ENCODE peak calls at places on chromosome 5, in nine cellular contexts. T is ovary, W is vagina, I is tibial nerve, A is Peyer's patch, Q is H1, M is prostate gland, F is adrenal gland, K is A549. B is an unnamed sample.

GRCh38 chr5:174518512-174518911 is 205.9 kb upstream of the MSX2 start:
- DNase-seq in T (no peak), W (no peak), I (no peak), A (no peak), Q (no peak), M (no peak), F (no peak), K (no peak), B (no peak)

GRCh38 chr5:163649522-163649921 is 144.1 kb downstream of the MAT2B start:
- DNase-seq in T (no peak), W (no peak), I (no peak), A (no peak), Q (no peak), M (no peak), F (no peak), K (peak), B (no peak)

GRCh38 chr5:158264264-158264663 is 405.3 kb upstream of the CLINT1 start:
- DNase-seq in T (no peak), W (no peak), I (no peak), A (no peak), Q (no peak), M (no peak), F (no peak), K (no peak), B (no peak)

GRCh38 chr5:77642915-77643653 is 4.6 kb upstream of the OTP start:
- DNase-seq in T (no peak), W (no peak), I (no peak), A (no peak), Q (no peak), M (no peak), F (no peak), K (no peak), B (no peak)

GRCh38 chr5:91928751-91929521 is 545.8 kb upstream of the ARRDC3 start:
- DNase-seq in T (no peak), W (no peak), I (no peak), A (no peak), Q (no peak), M (no peak), F (no peak), K (peak), B (no peak)

GRCh38 chr5:6087576-6087975 is 290.8 kb downstream of the MED10 start:
- DNase-seq in T (no peak), W (no peak), I (no peak), A (no peak), Q (no peak), M (no peak), F (no peak), K (no peak), B (no peak)

GRCh38 chr5:50727149-50727496 is 60.7 kb downstream of the PARP8 start:
- DNase-seq in T (no peak), W (no peak), I (no peak), A (no peak), Q (no peak), M (peak), F (peak), K (no peak), B (no peak)

GRCh38 chr5:64958757-64959391 is 190.1 kb downstream of the CWC27 start:
- DNase-seq in T (no peak), W (no peak), I (no peak), A (no peak), Q (no peak), M (no peak), F (no peak), K (peak), B (no peak)

GRCh38 chr5:109755761-109756160 is 66.0 kb downstream of the MAN2A1 start:
- DNase-seq in T (no peak), W (no peak), I (no peak), A (no peak), Q (no peak), M (no peak), F (no peak), K (no peak), B (no peak)

GRCh38 chr5:135100431-135100830 is 66.4 kb upstream of the PITX1 start:
- DNase-seq in T (no peak), W (no peak), I (no peak), A (no peak), Q (no peak), M (no peak), F (no peak), K (no peak), B (no peak)

GRCh38 chr5:154273028-154273617 is 82.6 kb downstream of the GALNT10 start:
- DNase-seq in T (peak), W (no peak), I (no peak), A (no peak), Q (no peak), M (no peak), F (peak), K (peak), B (no peak)

GRCh38 chr5:53249529-53249928 is 140.0 kb upstream of the MOCS2 start:
- DNase-seq in T (no peak), W (no peak), I (no peak), A (no peak), Q (no peak), M (no peak), F (peak), K (peak), B (no peak)

GRCh38 chr5:126403871-126404270 is 19.3 kb upstream of the GRAMD2B start:
- DNase-seq in T (no peak), W (no peak), I (no peak), A (no peak), Q (no peak), M (no peak), F (no peak), K (no peak), B (no peak)

GRCh38 chr5:37721447-37721871 is 118.4 kb downstream of the GDNF start:
- DNase-seq in T (no peak), W (no peak), I (no peak), A (no peak), Q (no peak), M (no peak), F (no peak), K (no peak), B (no peak)

GRCh38 chr5:106258591-106259125 is 1412.1 kb downstream of the EFNA5 start:
- DNase-seq in T (no peak), W (no peak), I (no peak), A (no peak), Q (no peak), M (no peak), F (no peak), K (peak), B (no peak)

DNA sequence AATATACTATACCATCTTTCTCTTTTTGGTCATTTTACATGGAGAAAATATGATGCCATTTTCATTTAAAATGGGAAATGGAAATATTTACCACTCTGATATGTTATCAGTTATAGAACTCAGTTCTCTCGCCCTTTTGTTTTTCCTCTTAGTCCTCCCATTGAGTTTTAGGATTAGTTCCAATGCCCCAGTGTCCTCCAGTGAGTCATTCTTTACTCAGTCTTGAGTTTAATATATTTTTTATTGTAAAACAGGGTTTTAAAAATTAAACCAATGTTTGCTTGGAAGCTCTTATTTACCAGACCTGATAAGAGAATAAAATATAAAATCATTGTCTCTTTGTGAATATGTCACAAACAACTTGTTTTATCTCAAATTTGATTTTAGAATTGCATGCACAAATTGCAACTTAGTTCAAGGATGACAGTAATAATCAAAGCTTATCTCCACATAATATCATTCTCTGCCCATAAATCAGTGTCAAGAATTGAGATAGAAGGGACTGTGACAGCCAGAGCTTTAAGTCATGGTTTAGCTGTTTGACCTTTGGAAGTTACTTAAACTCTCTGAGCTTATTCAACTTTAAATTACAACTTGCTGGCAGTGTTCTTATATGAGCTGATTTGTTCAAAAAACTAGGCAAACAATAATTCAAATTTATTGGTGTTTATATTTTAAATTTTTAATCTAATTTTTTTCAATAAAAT is 166.4 kb downstream of the PAM start:
- DNase-seq in T (no peak), W (no peak), I (no peak), A (no peak), Q (no peak), M (no peak), F (no peak), K (no peak), B (no peak)
- H3K4me3 ChIP-seq in T (no peak), W (no peak), I (no peak), A (no peak), Q (no peak), M (no peak), F (no peak), K (no peak), B (no peak)

DNA sequence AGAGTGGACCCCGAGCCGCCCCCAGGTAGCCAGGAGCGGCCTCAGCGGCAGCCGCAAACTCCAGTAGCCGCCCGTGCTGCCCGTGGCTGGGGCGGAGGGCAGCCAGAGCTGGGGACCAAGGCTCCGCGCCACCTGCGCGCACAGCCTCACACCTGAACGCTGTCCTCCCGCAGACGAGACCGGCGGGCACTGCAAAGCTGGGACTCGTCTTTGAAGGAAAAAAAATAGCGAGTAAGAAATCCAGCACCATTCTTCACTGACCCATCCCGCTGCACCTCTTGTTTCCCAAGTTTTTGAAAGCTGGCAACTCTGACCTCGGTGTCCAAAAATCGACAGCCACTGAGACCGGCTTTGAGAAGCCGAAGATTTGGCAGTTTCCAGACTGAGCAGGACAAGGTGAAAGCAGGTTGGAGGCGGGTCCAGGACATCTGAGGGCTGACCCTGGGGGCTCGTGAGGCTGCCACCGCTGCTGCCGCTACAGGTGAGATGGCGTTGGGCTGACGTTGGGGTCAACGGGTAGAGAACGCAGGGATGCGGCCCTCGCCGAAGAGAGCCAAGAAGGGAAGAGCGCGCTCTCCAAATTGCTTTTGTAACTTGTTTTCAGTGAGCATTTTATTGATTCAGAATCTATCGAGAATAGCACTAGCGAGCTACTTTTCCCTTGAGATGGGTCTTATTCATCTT is 425 bp downstream of the PTGER4 start:
- DNase-seq in T (no peak), W (no peak), I (no peak), A (peak), Q (no peak), M (peak), F (no peak), K (no peak), B (peak)
- TF ChIP-seq POLR2A in T (no peak), W (no peak), I (no peak), A (no peak), Q (no peak), M (no peak), F (no peak), K (no peak), B (no peak)

DNA sequence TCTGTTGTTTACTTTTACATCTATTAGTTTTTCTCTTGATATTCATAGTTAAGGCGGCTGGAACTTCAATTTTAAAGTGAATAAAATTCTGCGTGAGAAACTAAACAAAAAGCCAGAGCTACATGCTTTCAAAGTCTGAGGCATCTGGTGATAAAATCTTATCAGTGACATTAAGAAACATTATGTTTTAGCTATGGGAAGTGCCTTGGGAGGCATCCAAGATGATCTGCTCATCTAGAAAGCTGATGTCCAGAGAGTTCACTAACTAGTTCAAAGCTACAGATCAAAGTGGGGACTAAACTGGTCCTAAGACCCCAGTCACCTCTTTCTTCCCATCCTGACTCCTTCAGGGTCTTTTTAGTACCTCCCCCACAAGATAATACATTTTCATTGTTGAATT is 37.2 kb downstream of the MRPS27 start:
- DNase-seq in T (no peak), W (no peak), I (no peak), A (no peak), Q (no peak), M (no peak), F (peak), K (no peak), B (no peak)
- H3K27ac ChIP-seq in T (peak), W (peak), I (peak), A (no peak), Q (no peak), M (peak), F (peak), K (peak), B (peak)

GRCh38 chr5:72597456-72597948 is 90.3 kb upstream of the ZNF366 start:
- DNase-seq in T (no peak), W (no peak), I (no peak), A (no peak), Q (no peak), M (no peak), F (peak), K (peak), B (no peak)
- H3K4me3 ChIP-seq in T (no peak), W (no peak), I (no peak), A (no peak), Q (no peak), M (no peak), F (no peak), K (no peak), B (no peak)

DNA sequence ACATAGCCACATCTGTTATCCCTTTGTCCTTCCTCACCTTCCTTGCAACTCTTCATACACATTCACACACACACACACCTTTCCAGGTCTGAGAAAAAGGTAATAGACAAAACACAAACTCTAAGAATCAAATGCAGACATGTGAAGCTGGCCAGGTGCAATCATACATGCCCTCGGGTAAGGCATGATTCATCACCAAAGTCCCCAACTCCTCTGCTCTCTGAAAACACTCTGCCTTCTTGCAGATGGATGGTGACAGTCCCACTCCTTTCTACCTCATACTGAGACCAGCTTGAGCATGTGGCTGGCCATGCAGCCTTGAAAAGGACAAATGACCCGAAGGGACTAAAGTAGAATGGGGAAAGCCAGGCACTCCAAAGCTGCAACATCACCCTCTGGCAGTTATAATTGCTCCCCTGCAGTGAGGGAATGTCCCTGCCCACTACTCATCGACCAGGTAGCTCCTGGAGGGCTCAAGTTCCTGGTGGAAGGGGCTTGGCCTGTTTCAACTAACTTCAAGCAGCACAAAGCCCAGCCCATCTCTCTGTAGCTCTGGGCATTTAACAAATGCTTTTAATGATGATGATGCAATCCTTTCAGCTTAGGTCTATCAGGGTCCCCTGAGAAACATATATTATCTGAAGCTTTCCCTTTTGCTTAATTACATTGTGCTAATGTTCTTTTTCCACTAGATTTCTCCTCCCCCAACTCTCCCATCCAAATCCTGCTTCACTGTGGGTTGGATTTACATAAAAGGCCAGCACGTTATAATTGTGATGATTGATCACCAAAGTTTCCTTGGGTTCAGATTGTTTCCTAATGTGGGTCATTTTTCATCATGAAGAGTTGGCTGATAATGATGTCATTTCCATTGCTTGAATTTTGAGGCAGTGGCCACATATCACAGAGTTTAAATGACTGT is 436.6 kb upstream of the SLC30A5 start:
- DNase-seq in T (no peak), W (no peak), I (no peak), A (no peak), Q (peak), M (no peak), F (no peak), K (no peak), B (no peak)
- TF ChIP-seq POLR2A in T (no peak), W (no peak), I (no peak), A (no peak), Q (no peak), M (no peak), F (no peak), K (no peak), B (no peak)

GRCh38 chr5:58184910-58185309 is 275.0 kb downstream of the PLK2 start:
- DNase-seq in T (no peak), W (no peak), I (no peak), A (no peak), Q (no peak), M (no peak), F (no peak), K (peak), B (no peak)
- H3K27ac ChIP-seq in T (no peak), W (no peak), I (no peak), A (no peak), Q (no peak), M (no peak), F (no peak), K (peak), B (no peak)